ENCODE peak calls at places on chromosomes 1 and 21, in five cellular contexts. S is progenitor cell of endocrine pancreas, L is GM06990, K is fibroblast of the aortic adventitia, N is left lung. R is an unnamed sample.

GRCh38 chr1:41840592-41841246 is 78.0 kb downstream of the HIVEP3 start:
- DNase-seq in S (no peak), L (no peak), K (no peak), N (no peak), R (no peak)

GRCh38 chr1:183097438-183098051 is 74.3 kb downstream of the LAMC1 start:
- DNase-seq in S (no peak), L (no peak), K (peak; percentile 70), N (no peak), R (no peak)

GRCh38 chr1:154575147-154575927 is 7.8 kb downstream of the CHRNB2 start:
- DNase-seq in S (no peak), L (no peak), K (no peak), N (no peak), R (no peak)

GRCh38 chr1:246651012-246651411 is 73.2 kb upstream of the SCCPDH start:
- DNase-seq in S (no peak), L (no peak), K (no peak), N (no peak), R (no peak)

GRCh38 chr21:15421521-15421920 is 308.3 kb upstream of the USP25 start:
- DNase-seq in S (no peak), L (no peak), K (no peak), N (no peak), R (no peak)

GRCh38 chr1:39387452-39387851 is 104.0 kb upstream of the BMP8A start:
- DNase-seq in S (no peak), L (no peak), K (peak; percentile 93), N (no peak), R (no peak)

GRCh38 chr1:55898191-55898590 is 681.2 kb downstream of the PLPP3 start:
- DNase-seq in S (no peak), L (no peak), K (peak; percentile 89), N (no peak), R (no peak)

GRCh38 chr21:40531421-40531820 is 315.5 kb downstream of the DSCAM start:
- DNase-seq in S (no peak), L (no peak), K (no peak), N (no peak), R (no peak)

GRCh38 chr1:230186003-230186863 is 119.2 kb downstream of the GALNT2 start:
- DNase-seq in S (no peak), L (no peak), K (peak; percentile 87), N (no peak), R (no peak)

GRCh38 chr1:240031009-240031408 is 60.7 kb upstream of the FMN2 start:
- DNase-seq in S (no peak), L (no peak), K (peak; percentile 88), N (no peak), R (no peak)

GRCh38 chr1:50930965-50931737 is 28.9 kb downstream of the FAF1 start:
- DNase-seq in S (no peak), L (no peak), K (no peak), N (no peak), R (no peak)

GRCh38 chr1:17663646-17664045 is 91.5 kb upstream of the ACTL8 start:
- DNase-seq in S (no peak), L (no peak), K (no peak), N (no peak), R (no peak)

GRCh38 chr1:64038965-64039926 is 164.2 kb upstream of the UBE2U start:
- DNase-seq in S (no peak), L (no peak), K (peak; percentile 99), N (no peak), R (peak; percentile 47)

GRCh38 chr1:175887981-175888428 is 144.6 kb upstream of the TNR start:
- DNase-seq in S (peak; percentile 48), L (peak; percentile 13), K (peak; percentile 40), N (no peak), R (peak; percentile 71)

GRCh38 chr1:168465942-168466702 is 77.7 kb downstream of the XCL2 start:
- DNase-seq in S (no peak), L (peak; percentile 37), K (no peak), N (no peak), R (peak; percentile 74)

GRCh38 chr1:193952778-193953374 is 766.5 kb upstream of the B3GALT2 start:
- DNase-seq in S (no peak), L (no peak), K (no peak), N (no peak), R (no peak)

GRCh38 chr1:16006010-16006409 is 2.0 kb downstream of the SRARP start:
- DNase-seq in S (no peak), L (no peak), K (no peak), N (no peak), R (no peak)

GRCh38 chr1:238485062-238485905 is 594.6 kb upstream of the ZP4 start:
- DNase-seq in S (no peak), L (no peak), K (peak; percentile 60), N (peak; percentile 66), R (peak; percentile 43)

GRCh38 chr1:116243673-116244101 is 129.4 kb upstream of the ATP1A1 start:
- DNase-seq in S (no peak), L (no peak), K (no peak), N (peak; percentile 51), R (no peak)

GRCh38 chr21:34583926-34584563 is 30.9 kb downstream of the RCAN1 start:
- DNase-seq in S (no peak), L (no peak), K (peak; percentile 53), N (no peak), R (no peak)

GRCh38 chr21:34579411-34579810 is 35.5 kb downstream of the RCAN1 start:
- DNase-seq in S (no peak), L (no peak), K (peak; percentile 50), N (no peak), R (no peak)

GRCh38 chr21:34580181-34580700 is 34.7 kb downstream of the RCAN1 start:
- DNase-seq in S (no peak), L (no peak), K (peak; percentile 3), N (no peak), R (peak; percentile 13)

DNA sequence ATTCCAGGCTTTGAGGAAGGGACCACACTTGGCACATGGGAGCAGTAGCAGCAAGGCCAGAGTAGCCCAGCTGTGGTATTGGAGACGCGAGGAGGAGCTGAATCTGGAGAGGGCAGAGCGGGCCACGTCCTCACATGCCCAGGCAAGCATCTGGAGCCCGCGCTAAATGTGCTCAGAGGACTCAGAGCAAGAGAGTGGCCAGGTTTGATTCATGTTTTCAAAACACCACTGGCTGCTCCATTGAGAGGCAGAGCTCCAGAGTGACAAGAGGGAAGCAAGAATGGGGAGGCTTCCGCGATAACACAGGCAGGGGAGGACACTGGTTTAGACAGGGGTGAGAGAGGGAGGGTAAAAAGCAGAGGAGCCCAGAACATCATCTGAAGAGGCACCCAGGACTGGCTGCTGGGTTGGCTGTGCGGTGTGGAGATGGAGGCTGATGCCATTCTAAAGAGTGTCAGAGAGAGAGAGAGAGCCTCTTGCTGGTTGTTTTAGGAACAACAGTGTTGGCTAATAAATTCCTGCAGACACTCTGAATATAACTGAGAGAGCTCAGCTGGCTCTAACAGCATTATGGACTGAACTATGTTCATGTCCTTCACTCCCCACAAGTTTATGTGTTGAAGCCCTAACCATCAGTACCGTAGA is 32.3 kb downstream of the RCAN1 start:
- DNase-seq in S (no peak), L (peak; percentile 20), K (peak; percentile 65), N (no peak), R (peak; percentile 37)
- TF ChIP-seq CTCF in S (peak; percentile 52), L (peak; percentile 57), K (peak; percentile 60), N (peak; percentile 29), R (no peak)

DNA sequence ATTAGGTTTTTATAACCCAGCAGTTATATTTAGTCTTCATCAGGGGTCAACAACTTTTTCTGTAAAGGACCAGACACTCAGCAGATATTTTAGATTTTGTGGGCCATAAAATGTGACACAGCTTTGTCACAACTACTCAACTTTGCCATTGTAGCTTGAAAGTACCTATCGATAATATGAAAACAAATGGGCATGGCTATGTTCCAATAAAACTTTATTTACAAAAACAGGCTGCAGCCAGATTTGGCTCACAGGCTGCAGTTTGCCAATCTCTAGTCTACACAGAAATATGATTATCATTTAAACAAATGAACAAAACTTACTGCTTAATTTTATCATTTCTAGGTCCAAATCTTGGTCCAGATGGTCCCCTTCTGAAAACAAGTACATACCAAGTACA is 23.0 kb downstream of the VAMP4 start:
- DNase-seq in S (no peak), L (no peak), K (no peak), N (no peak), R (no peak)
- TF ChIP-seq CTCF in S (no peak), L (no peak), K (no peak), N (no peak), R (no peak)

GRCh38 chr1:226457307-226457712 is 49.4 kb upstream of the PARP1 start:
- DNase-seq in S (no peak), L (no peak), K (no peak), N (no peak), R (no peak)
- TF ChIP-seq CTCF in S (peak; percentile 26), L (no peak), K (no peak), N (no peak), R (peak; percentile 23)

DNA sequence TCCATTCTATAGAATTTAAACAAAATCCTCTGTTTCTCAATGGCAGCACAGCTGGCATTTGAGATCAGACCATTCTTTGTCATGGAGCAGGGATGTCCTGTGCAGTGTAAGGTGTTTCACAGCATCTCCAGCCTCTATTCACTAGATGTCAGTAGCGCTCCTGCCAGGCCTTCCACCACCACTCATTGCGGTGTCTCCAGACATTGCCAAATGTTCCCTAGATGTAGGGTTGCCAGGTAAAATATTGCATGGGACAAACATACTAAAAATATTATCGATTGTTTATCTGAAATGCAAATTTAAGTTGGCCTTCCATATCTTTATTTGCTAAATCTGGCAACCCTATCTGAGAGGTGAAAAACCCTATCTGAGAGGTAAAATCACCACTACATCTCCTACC is 11.7 kb downstream of the ITLN2 start:
- DNase-seq in S (no peak), L (no peak), K (no peak), N (no peak), R (no peak)
- TF ChIP-seq CTCF in S (peak; percentile 19), L (peak; percentile 29), K (no peak), N (no peak), R (no peak)